ENCODE peak calls at places on chromosome 11, in five cellular contexts. B is mesothelial cell of epicardium, D is HFFc6, P is lower lobe of right lung, F is stomach. Q is an unnamed sample.

GRCh38 chr11:20949585-20949984 is 280.2 kb downstream of the NELL1 start:
- DNase-seq in F (no peak), B (no peak), D (no peak), P (no peak), Q (no peak)

GRCh38 chr11:105641433-105641832 is 31.6 kb downstream of the GRIA4 start:
- DNase-seq in F (no peak), P (no peak), B (no peak), D (no peak), Q (no peak)

GRCh38 chr11:15704064-15704463 is 589.3 kb downstream of the INSC start:
- DNase-seq in D (no peak), P (no peak), B (no peak), F (peak; percentile 26), Q (no peak)

GRCh38 chr11:17476317-17477083 is at the start of gene ABCC8:
- DNase-seq in D (no peak), B (no peak), F (peak; percentile 47), P (no peak), Q (no peak)

GRCh38 chr11:119081682-119082081 is 3.0 kb upstream of the HMBS start:
- DNase-seq in D (no peak), B (no peak), P (no peak), F (no peak), Q (no peak)

GRCh38 chr11:57306941-57307598 is 17.7 kb downstream of the TNKS1BP1 start:
- DNase-seq in P (no peak), B (no peak), D (no peak), F (no peak), Q (no peak)

GRCh38 chr11:107496011-107496410 is 38.4 kb upstream of the CWF19L2 start:
- DNase-seq in F (no peak), P (no peak), D (peak; percentile 46), B (no peak), Q (no peak)

GRCh38 chr11:92594251-92594650 is 369.6 kb downstream of the FAT3 start:
- DNase-seq in F (no peak), D (no peak), P (no peak), B (no peak), Q (no peak)

GRCh38 chr11:61413496-61413895 is 16.3 kb downstream of the CPSF7 start:
- DNase-seq in P (no peak), D (peak; percentile 11), F (no peak), B (no peak), Q (no peak)

GRCh38 chr11:79413258-79413657 is 27.6 kb downstream of the TENM4 start:
- DNase-seq in F (peak; percentile 42), P (no peak), B (peak; percentile 46), D (peak; percentile 88), Q (peak; percentile 51)

GRCh38 chr11:96075532-96075959 is 151.6 kb upstream of the MTMR2 start:
- DNase-seq in P (no peak), D (no peak), B (no peak), F (no peak), Q (no peak)

GRCh38 chr11:74680035-74680671 is 51.1 kb downstream of the CHRDL2 start:
- DNase-seq in D (no peak), P (no peak), F (peak; percentile 14), B (peak; percentile 27), Q (no peak)

GRCh38 chr11:45885274-45885920 is at the start of gene MAPK8IP1:
- DNase-seq in P (peak; percentile 65), F (peak; percentile 62), B (peak; percentile 74), D (no peak), Q (no peak)

GRCh38 chr11:78834886-78835285 is 260.2 kb upstream of the NARS2 start:
- DNase-seq in D (no peak), B (no peak), P (no peak), F (no peak), Q (no peak)

GRCh38 chr11:63682045-63682915 is 980 bp downstream of the RTN3 start:
- DNase-seq in D (no peak), F (no peak), P (peak; percentile 55), B (no peak), Q (no peak)

GRCh38 chr11:11400635-11401232 is 47.7 kb upstream of the CSNK2A3 start:
- DNase-seq in F (no peak), D (no peak), P (no peak), B (no peak), Q (no peak)

GRCh38 chr11:25527841-25528240 is 804.1 kb upstream of the ANO3 start:
- DNase-seq in B (no peak), P (no peak), D (no peak), F (no peak), Q (no peak)

GRCh38 chr11:61118406-61118805 is 16.1 kb downstream of the CD5 start:
- DNase-seq in F (no peak), D (no peak), B (no peak), P (no peak), Q (no peak)

GRCh38 chr11:85941380-85941973 is 86.3 kb downstream of the CCDC83 start:
- DNase-seq in D (peak; percentile 61), F (peak; percentile 40), B (no peak), P (no peak), Q (no peak)

GRCh38 chr11:131499199-131499598 is 128.8 kb downstream of the NTM start:
- DNase-seq in P (no peak), D (no peak), F (no peak), B (no peak), Q (no peak)

GRCh38 chr11:85137597-85137996 is 489.5 kb downstream of the DLG2 start:
- DNase-seq in F (no peak), D (no peak), P (no peak), B (no peak), Q (no peak)

GRCh38 chr11:81970886-81971285 is 762.8 kb downstream of the FAM181B start:
- DNase-seq in F (no peak), B (no peak), P (no peak), D (no peak), Q (no peak)

GRCh38 chr11:74683941-74684481 is 47.2 kb downstream of the CHRDL2 start:
- DNase-seq in P (peak; percentile 17), D (no peak), F (no peak), B (no peak), Q (no peak)

GRCh38 chr11:58770627-58771457 is 39.1 kb upstream of the GLYAT start:
- DNase-seq in P (no peak), F (no peak), B (no peak), D (peak; percentile 42), Q (no peak)

GRCh38 chr11:45374632-45375031 is 88.5 kb upstream of the SYT13 start:
- DNase-seq in P (no peak), D (no peak), B (no peak), F (no peak), Q (no peak)

GRCh38 chr11:63583288-63583687 is 20.1 kb upstream of the PLAAT2 start:
- DNase-seq in P (no peak), D (no peak), F (no peak), B (no peak), Q (no peak)

GRCh38 chr11:32113200-32113599 is 22.3 kb downstream of the RCN1 start:
- DNase-seq in D (no peak), F (no peak), P (no peak), B (no peak), Q (no peak)

GRCh38 chr11:9604134-9604533 is 30.7 kb downstream of the WEE1 start:
- DNase-seq in F (no peak), D (no peak), P (no peak), B (no peak), Q (no peak)

GRCh38 chr11:35343033-35343598 is 76.2 kb downstream of the SLC1A2 start:
- DNase-seq in F (no peak), P (no peak), B (no peak), D (no peak), Q (no peak)

GRCh38 chr11:93444671-93445073 is 98.5 kb downstream of the SMCO4 start:
- DNase-seq in B (peak; percentile 45), D (no peak), P (no peak), F (no peak), Q (no peak)

GRCh38 chr11:17414992-17415391 is 26.5 kb upstream of the KCNJ11 start:
- DNase-seq in B (no peak), P (peak; percentile 19), F (no peak), D (no peak), Q (no peak)

GRCh38 chr11:113802621-113803020 is 23.0 kb downstream of the CLDN25 start:
- DNase-seq in F (no peak), D (no peak), P (no peak), B (no peak), Q (no peak)

GRCh38 chr11:74980627-74981026 is 8.1 kb upstream of the NEU3 start:
- DNase-seq in B (no peak), F (no peak), P (no peak), D (no peak), Q (no peak)

GRCh38 chr11:2474059-2474901 is 29.5 kb downstream of the KCNQ1 start:
- DNase-seq in P (peak; percentile 70), F (peak; percentile 78), D (no peak), B (no peak), Q (peak; percentile 6)

GRCh38 chr11:120512727-120513435 is 1.3 kb downstream of the GRIK4 start:
- DNase-seq in B (peak; percentile 35), F (peak; percentile 24), D (no peak), P (peak; percentile 38), Q (no peak)
- TF ChIP-seq CTCF in B (no peak), F (no peak), D (peak; percentile 27), P (no peak), Q (no peak)

DNA sequence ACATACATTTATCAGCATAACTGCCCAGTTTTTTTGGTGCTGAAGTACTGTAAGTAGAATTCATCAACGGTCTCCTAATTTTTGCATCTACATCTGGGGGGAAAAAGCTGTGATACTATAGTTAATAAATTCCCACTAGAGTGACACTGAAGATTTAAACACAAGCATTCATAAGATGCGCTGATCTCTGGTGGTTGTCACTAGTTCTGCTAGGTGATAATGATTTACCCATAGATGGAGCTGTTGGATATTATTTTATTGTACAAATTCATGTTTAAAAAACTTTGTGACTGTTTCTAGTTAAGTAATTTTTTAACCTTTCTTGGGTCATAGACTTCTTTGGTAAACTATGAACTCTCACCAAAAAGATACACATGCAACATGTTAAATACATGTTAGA is 106.6 kb downstream of the EMSY start:
- DNase-seq in B (no peak), F (no peak), P (no peak), D (no peak), Q (no peak)
- TF ChIP-seq CTCF in B (no peak), F (no peak), P (peak; percentile 27), D (peak; percentile 53), Q (no peak)

DNA sequence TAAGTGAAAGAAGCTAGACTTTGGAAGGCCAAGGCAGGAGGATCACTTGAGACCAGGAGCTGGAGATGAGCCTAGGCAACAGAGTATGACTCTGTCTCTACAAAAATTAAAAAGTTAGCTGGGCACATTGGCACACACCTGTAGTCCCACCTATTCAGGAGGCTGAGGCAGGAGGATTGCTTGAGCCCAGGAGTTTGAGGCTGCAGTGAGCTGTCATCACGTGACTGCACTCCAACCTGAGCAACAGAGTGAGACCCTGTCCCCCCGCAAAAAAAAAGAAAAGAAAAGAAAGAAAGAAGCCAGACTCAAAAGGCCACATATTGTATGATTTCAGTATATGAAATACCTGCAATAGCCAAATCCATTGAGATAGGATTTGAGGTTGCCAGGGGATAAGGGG is 7.9 kb upstream of the CAPN5 start:
- DNase-seq in P (no peak), B (no peak), D (no peak), F (no peak), Q (no peak)
- TF ChIP-seq CTCF in P (no peak), B (no peak), D (no peak), F (no peak), Q (no peak)

GRCh38 chr11:70755410-70756158 is 357.3 kb downstream of the CTTN start:
- DNase-seq in P (peak; percentile 82), F (peak; percentile 85), D (peak; percentile 45), B (peak; percentile 88), Q (peak; percentile 27)
- TF ChIP-seq CTCF in P (peak; percentile 97), F (peak; percentile 71), D (peak; percentile 91), B (peak; percentile 92), Q (peak; percentile 65)